ENCODE peak calls at places on chromosome 16, in seven cellular contexts. A is stimulated activated CD4-positive, alpha-beta T cell treated with anti-CD3 and anti-CD28 coated beads, Interleukin-1b, Interleukin-23, amount 100 ng/mL, for 24 hours; O is GM03348; Y is cardiac muscle cell; L is CD4-positive, alpha-beta T cell; I is activated CD4-positive, alpha-beta T cell treated with anti-CD3 and anti-CD28 coated beads, Interleukin-2, amount 10 ng/mL, durations not matched to agents 7 days and 5 days; W is GM10248. U is an unnamed sample.

GRCh38 chr16:62170642-62171041 is 134.4 kb upstream of the CDH8 start:
- DNase-seq in I (no peak), A (no peak), L (no peak), W (no peak), O (no peak), Y (no peak), U (no peak)

GRCh38 chr16:3938843-3939624 is 58.5 kb upstream of the CREBBP start:
- DNase-seq in I (peak), A (peak), L (peak), Y (peak), W (peak), O (peak), U (peak)

GRCh38 chr16:7714775-7715174 is 382.1 kb downstream of the RBFOX1 start:
- DNase-seq in Y (no peak), I (no peak), O (no peak), W (no peak), A (no peak), L (no peak), U (no peak)

GRCh38 chr16:3170440-3171180 is 17.4 kb upstream of the OR1F1 start:
- DNase-seq in W (no peak), Y (peak), I (peak), L (no peak), A (no peak), O (no peak), U (no peak)

GRCh38 chr16:79283578-79283977 is 317.0 kb downstream of the MAF start:
- DNase-seq in O (no peak), A (no peak), Y (no peak), L (no peak), I (peak), W (no peak), U (no peak)

GRCh38 chr16:67269766-67270165 is 9.6 kb upstream of the PLEKHG4 start:
- DNase-seq in W (no peak), I (no peak), Y (no peak), L (no peak), A (no peak), O (no peak), U (no peak)

GRCh38 chr16:48075398-48075797 is 80.4 kb downstream of the ABCC12 start:
- DNase-seq in L (no peak), O (peak), A (no peak), W (no peak), Y (no peak), I (no peak), U (peak)

GRCh38 chr16:80375973-80376372 is 164.8 kb upstream of the DYNLRB2 start:
- DNase-seq in I (no peak), O (no peak), Y (no peak), W (no peak), A (no peak), L (no peak), U (no peak)

GRCh38 chr16:87790278-87791023 is 24.7 kb upstream of the KLHDC4 start:
- DNase-seq in Y (no peak), W (no peak), L (no peak), A (no peak), O (no peak), I (no peak), U (no peak)

GRCh38 chr16:17339764-17340541 is 130.8 kb downstream of the XYLT1 start:
- DNase-seq in W (no peak), A (no peak), I (no peak), O (peak), L (no peak), Y (peak), U (no peak)

GRCh38 chr16:10318798-10319500 is 66.9 kb upstream of the ATF7IP2 start:
- DNase-seq in L (no peak), I (no peak), Y (no peak), O (no peak), A (no peak), W (no peak), U (no peak)

GRCh38 chr16:85601730-85602401 is 11.3 kb upstream of the GSE1 start:
- DNase-seq in O (no peak), L (no peak), W (no peak), A (no peak), Y (peak), I (no peak), U (no peak)

GRCh38 chr16:31077592-31078199 is 3.5 kb downstream of the ZNF646 start:
- DNase-seq in L (no peak), O (no peak), W (no peak), A (no peak), I (no peak), Y (no peak), U (no peak)

GRCh38 chr16:29664133-29664912 is 1.3 kb downstream of the SPN start:
- DNase-seq in W (peak), A (no peak), Y (no peak), I (peak), L (no peak), O (no peak), U (no peak)

GRCh38 chr16:80526418-80527061 is 14.3 kb upstream of the DYNLRB2 start:
- DNase-seq in I (peak), L (peak), A (peak), Y (peak), W (peak), O (peak), U (peak)

GRCh38 chr16:77788196-77789084 is at the start of gene VAT1L:
- DNase-seq in W (no peak), L (no peak), A (no peak), I (no peak), Y (peak), O (peak), U (peak)